ENCODE peak calls at places on chromosomes 11 and 22, in eight cellular contexts. L, Y, O, B, X, K, N and U are unnamed samples.

GRCh38 chr11:134565343-134565891 is 153.4 kb upstream of the B3GAT1 start:
- DNase-seq in B (no peak), X (no peak), Y (no peak), L (no peak), K (no peak), N (no peak), O (no peak), U (no peak)

GRCh38 chr11:110777765-110778164 is 65.5 kb upstream of the ARHGAP20 start:
- DNase-seq in B (no peak), X (peak; percentile 36), K (no peak), Y (no peak), O (no peak), N (peak; percentile 14), L (peak; percentile 38), U (no peak)

GRCh38 chr22:27108425-27109114 is 451.2 kb downstream of the MIAT start:
- DNase-seq in N (peak; percentile 40), O (no peak), X (no peak), L (no peak), K (no peak), Y (no peak), B (no peak), U (no peak)

GRCh38 chr22:34225278-34225677 is 305.0 kb upstream of the LARGE1 start:
- DNase-seq in Y (no peak), O (no peak), N (no peak), B (no peak), L (no peak), K (no peak), X (no peak), U (no peak)

GRCh38 chr11:43316451-43316850 is 4.7 kb downstream of the API5 start:
- DNase-seq in Y (no peak), B (no peak), N (no peak), O (peak; percentile 4), X (peak; percentile 78), K (no peak), L (no peak), U (no peak)

GRCh38 chr11:113341388-113342165 is 27.2 kb downstream of the TTC12 start:
- DNase-seq in O (no peak), L (no peak), N (no peak), B (no peak), X (no peak), K (no peak), Y (no peak), U (no peak)

GRCh38 chr11:8091671-8092070 is 10.7 kb downstream of the TUB start:
- DNase-seq in N (no peak), X (no peak), Y (no peak), K (no peak), B (no peak), L (no peak), O (no peak), U (no peak)

GRCh38 chr11:92216789-92217188 is 7.8 kb upstream of the FAT3 start:
- DNase-seq in Y (no peak), B (no peak), K (no peak), X (no peak), L (no peak), N (no peak), O (no peak), U (no peak)

GRCh38 chr22:29225422-29226090 is 19.9 kb downstream of the EMID1 start:
- DNase-seq in O (no peak), Y (no peak), N (no peak), K (no peak), B (peak; percentile 64), L (peak; percentile 49), X (peak; percentile 14), U (no peak)

GRCh38 chr11:67372993-67373915 is at the start of gene CLCF1:
- DNase-seq in L (peak; percentile 71), B (peak; percentile 69), X (no peak), K (peak; percentile 52), Y (peak; percentile 84), O (peak; percentile 81), N (no peak), U (peak; percentile 79)

GRCh38 chr22:27151407-27151806 is 494.0 kb downstream of the MIAT start:
- DNase-seq in X (no peak), L (no peak), Y (no peak), N (no peak), O (no peak), K (no peak), B (no peak), U (no peak)

GRCh38 chr11:45872513-45873356 is 12.7 kb upstream of the MAPK8IP1 start:
- DNase-seq in K (no peak), L (no peak), Y (no peak), O (peak; percentile 87), N (peak; percentile 79), B (no peak), X (peak; percentile 95), U (no peak)

GRCh38 chr11:88414385-88414861 is 76.9 kb upstream of the CTSC start:
- DNase-seq in N (peak; percentile 38), L (peak; percentile 47), K (no peak), B (no peak), Y (no peak), X (peak; percentile 63), O (peak; percentile 26), U (no peak)

GRCh38 chr11:94511932-94512781 is at the start of gene C11orf97:
- DNase-seq in B (peak; percentile 46), O (peak; percentile 53), X (no peak), L (peak; percentile 63), N (no peak), K (peak; percentile 27), Y (peak; percentile 27), U (peak; percentile 22)

GRCh38 chr11:70696076-70696475 is 297.7 kb downstream of the CTTN start:
- DNase-seq in O (no peak), L (no peak), K (no peak), B (no peak), X (no peak), N (no peak), Y (no peak), U (no peak)

GRCh38 chr11:78290293-78291176 is 101.8 kb downstream of the USP35 start:
- DNase-seq in X (peak; percentile 60), L (no peak), K (no peak), B (no peak), N (no peak), Y (no peak), O (peak; percentile 32), U (no peak)

GRCh38 chr11:118961189-118961588 is 5.1 kb downstream of the UPK2 start:
- DNase-seq in B (no peak), Y (no peak), X (no peak), K (no peak), O (no peak), L (no peak), N (no peak), U (no peak)

GRCh38 chr22:21942407-21942895 is 10.2 kb downstream of the PPM1F start:
- DNase-seq in K (no peak), N (peak; percentile 27), L (peak; percentile 44), O (peak; percentile 58), Y (no peak), B (peak; percentile 89), X (peak; percentile 97), U (no peak)

GRCh38 chr22:21938906-21939305 is 13.7 kb downstream of the PPM1F start:
- DNase-seq in N (no peak), K (no peak), Y (no peak), X (no peak), L (no peak), B (no peak), O (no peak), U (no peak)

GRCh38 chr11:112961751-112962747 is 829 bp downstream of the NCAM1 start:
- DNase-seq in Y (no peak), L (peak; percentile 26), X (peak; percentile 40), N (peak; percentile 76), K (no peak), B (peak; percentile 24), O (peak; percentile 6), U (no peak)

GRCh38 chr11:117857734-117858369 is 18.6 kb downstream of the FXYD6 start:
- DNase-seq in B (no peak), K (no peak), O (no peak), L (no peak), Y (no peak), X (no peak), N (no peak), U (no peak)

GRCh38 chr11:4050137-4050536 is 44.5 kb upstream of the RRM1 start:
- DNase-seq in O (no peak), X (no peak), N (no peak), Y (no peak), L (no peak), B (no peak), K (no peak), U (no peak)

GRCh38 chr11:35142481-35143207 is 3.7 kb downstream of the CD44 start:
- DNase-seq in L (peak; percentile 58), B (no peak), O (no peak), K (no peak), X (peak; percentile 87), N (no peak), Y (no peak), U (no peak)

GRCh38 chr22:48797731-48798130 is 1029.9 kb downstream of the BRD1 start:
- DNase-seq in N (no peak), O (no peak), L (no peak), X (no peak), K (no peak), B (no peak), Y (no peak), U (no peak)

GRCh38 chr11:87114093-87114492 is 76.4 kb downstream of the TMEM135 start:
- DNase-seq in O (no peak), N (no peak), L (no peak), X (no peak), B (no peak), K (no peak), Y (no peak), U (no peak)

GRCh38 chr11:48116843-48117242 is 99.8 kb upstream of the OR4B1 start:
- DNase-seq in B (no peak), X (peak; percentile 31), O (no peak), Y (no peak), L (no peak), K (no peak), N (no peak), U (no peak)

GRCh38 chr11:66126808-66127555 is 56.9 kb downstream of the PACS1 start:
- DNase-seq in X (no peak), L (peak; percentile 32), N (peak; percentile 65), B (peak; percentile 46), K (peak; percentile 40), Y (peak; percentile 38), O (peak; percentile 69), U (peak; percentile 28)

GRCh38 chr11:66080055-66080817 is 10.2 kb downstream of the PACS1 start:
- DNase-seq in K (peak; percentile 64), L (peak; percentile 74), B (no peak), Y (peak; percentile 59), X (peak; percentile 68), N (no peak), O (peak; percentile 80), U (no peak)

GRCh38 chr11:113132001-113132400 is 170.8 kb downstream of the NCAM1 start:
- DNase-seq in N (no peak), X (no peak), K (no peak), O (no peak), L (no peak), Y (no peak), B (no peak), U (no peak)

GRCh38 chr11:57001674-57002401 is 13.1 kb downstream of the OR5AK2 start:
- DNase-seq in N (no peak), B (no peak), X (peak; percentile 8), K (no peak), L (no peak), Y (no peak), O (no peak), U (no peak)

GRCh38 chr11:127037001-127037400 is 36.4 kb upstream of the KIRREL3 start:
- DNase-seq in O (no peak), N (no peak), K (no peak), X (no peak), Y (no peak), L (no peak), B (no peak), U (no peak)

GRCh38 chr22:49155809-49156580 is 671.7 kb downstream of the BRD1 start:
- DNase-seq in K (no peak), N (no peak), B (no peak), O (no peak), L (no peak), Y (no peak), X (no peak), U (no peak)